ENCODE peak calls at places on chromosomes 1 and 21, in six cellular contexts. J is kidney epithelial cell, A is fibroblast of mammary gland, D is neural progenitor cell, S is brain microvascular endothelial cell, E is tibial nerve. L is an unnamed sample.

GRCh38 chr21:42878678-42878992 is 704 bp downstream of the WDR4 start:
- DNase-seq in E (no peak), D (no peak), J (no peak), A (no peak), S (peak), L (no peak)

GRCh38 chr1:150626150-150626549 is 3.3 kb downstream of the ENSA start:
- DNase-seq in J (no peak), E (no peak), S (no peak), A (no peak), D (no peak), L (no peak)

GRCh38 chr21:44737706-44738354 is 26.5 kb upstream of the TSPEAR start:
- DNase-seq in S (peak), E (no peak), A (peak), D (peak), J (no peak), L (no peak)

GRCh38 chr1:211591980-211592493 is 13.1 kb upstream of the SLC30A1 start:
- DNase-seq in E (no peak), A (peak), D (no peak), J (peak), S (peak), L (no peak)

GRCh38 chr1:202029171-202029665 is 18.8 kb downstream of the ELF3 start:
- DNase-seq in A (peak), D (no peak), J (no peak), S (peak), E (no peak), L (no peak)

GRCh38 chr1:209614151-209614420 is 30.6 kb downstream of the CAMK1G start:
- DNase-seq in A (no peak), S (no peak), D (no peak), E (no peak), J (no peak), L (no peak)

GRCh38 chr1:30146448-30146847 is 576.9 kb downstream of the MATN1 start:
- DNase-seq in S (no peak), J (no peak), A (no peak), E (no peak), D (no peak), L (no peak)

GRCh38 chr21:26840912-26841311 is 4.3 kb downstream of the ADAMTS1 start:
- DNase-seq in A (peak), S (peak), E (peak), D (no peak), J (no peak), L (no peak)

GRCh38 chr1:239977414-239977813 is 114.3 kb upstream of the FMN2 start:
- DNase-seq in D (no peak), J (no peak), S (no peak), E (no peak), A (no peak), L (no peak)

GRCh38 chr1:152029144-152029936 is 7.5 kb downstream of the S100A11 start:
- DNase-seq in D (no peak), A (peak), E (no peak), S (peak), J (no peak), L (no peak)

GRCh38 chr1:36555041-36555440 is 72.3 kb upstream of the CSF3R start:
- DNase-seq in D (no peak), A (no peak), E (no peak), S (no peak), J (no peak), L (no peak)

GRCh38 chr1:156600733-156601121 is 552 bp downstream of the GPATCH4 start:
- DNase-seq in D (peak), E (no peak), A (peak), J (no peak), S (no peak), L (no peak)

GRCh38 chr21:45156459-45156858 is 82.1 kb downstream of the ADARB1 start:
- DNase-seq in E (no peak), D (no peak), J (no peak), A (no peak), S (no peak), L (no peak)

GRCh38 chr1:30034105-30034626 is 689.2 kb downstream of the MATN1 start:
- DNase-seq in D (no peak), S (no peak), E (no peak), A (no peak), J (no peak), L (no peak)

GRCh38 chr1:70840260-70840953 is 207.2 kb downstream of the PTGER3 start:
- DNase-seq in E (no peak), J (no peak), S (no peak), D (no peak), A (no peak), L (no peak)

GRCh38 chr1:23585321-23586022 is 26.2 kb upstream of the ID3 start:
- DNase-seq in E (no peak), A (peak), S (peak), J (peak), D (no peak), L (no peak)

GRCh38 chr1:93798301-93798700 is 80.7 kb downstream of the DNTTIP2 start:
- DNase-seq in A (peak), E (no peak), S (peak), D (no peak), J (no peak), L (no peak)

GRCh38 chr1:111198836-111199235 is 1.6 kb downstream of the DENND2D start:
- DNase-seq in E (no peak), J (no peak), D (no peak), A (no peak), S (no peak), L (no peak)

GRCh38 chr1:5993553-5994510 is 1.6 kb upstream of the NPHP4 start:
- DNase-seq in E (no peak), A (no peak), S (no peak), J (no peak), D (no peak), L (no peak)

GRCh38 chr1:64892576-64893573 is 73.5 kb downstream of the JAK1 start:
- DNase-seq in S (no peak), E (no peak), A (peak), D (peak), J (no peak), L (no peak)

GRCh38 chr1:154772056-154772455 is 98.0 kb downstream of the KCNN3 start:
- DNase-seq in D (no peak), J (no peak), A (no peak), E (no peak), S (no peak), L (no peak)

GRCh38 chr1:3139871-3140837 is 71.2 kb downstream of the PRDM16 start:
- DNase-seq in S (no peak), D (no peak), A (no peak), J (no peak), E (no peak), L (no peak)

GRCh38 chr1:20343149-20343936 is 52.7 kb downstream of the VWA5B1 start:
- DNase-seq in D (peak), E (no peak), J (no peak), S (no peak), A (no peak), L (no peak)

GRCh38 chr1:6800728-6801127 is 15.5 kb downstream of the CAMTA1 start:
- DNase-seq in S (no peak), J (no peak), D (no peak), A (no peak), E (no peak), L (no peak)

GRCh38 chr21:28272272-28272992 is 720.2 kb downstream of the LTN1 start:
- DNase-seq in J (no peak), D (no peak), S (peak), E (no peak), A (peak), L (no peak)

GRCh38 chr1:119097380-119097779 is 43.1 kb downstream of the WARS2 start:
- DNase-seq in D (no peak), E (no peak), S (no peak), A (peak), J (no peak), L (no peak)

GRCh38 chr1:169759038-169759437 is 25.2 kb upstream of the SELE start:
- DNase-seq in J (no peak), S (no peak), E (no peak), D (no peak), A (no peak), L (no peak)

GRCh38 chr21:33762798-33763572 is 120.7 kb downstream of the ITSN1 start:
- DNase-seq in A (peak), D (no peak), E (no peak), S (no peak), J (peak), L (no peak)

GRCh38 chr21:28436286-28436932 is 556.3 kb downstream of the LTN1 start:
- DNase-seq in E (no peak), S (peak), D (no peak), A (peak), J (peak), L (no peak)

GRCh38 chr1:147892216-147892615 is 10.4 kb upstream of the GJA8 start:
- DNase-seq in A (no peak), J (no peak), D (peak), S (no peak), E (no peak), L (no peak)
- TF ChIP-seq CTCF in A (no peak), J (peak), D (no peak), S (peak), E (no peak), L (no peak)

GRCh38 chr1:51569284-51570062 is 47.4 kb upstream of the OSBPL9 start:
- DNase-seq in J (peak), E (no peak), S (peak), A (peak), D (no peak), L (no peak)
- TF ChIP-seq CTCF in J (peak), E (no peak), S (no peak), A (peak), D (no peak), L (no peak)

GRCh38 chr1:44012941-44013609 is 18.2 kb downstream of the SLC6A9 start:
- DNase-seq in E (no peak), J (no peak), S (no peak), A (no peak), D (peak), L (no peak)
- TF ChIP-seq CTCF in E (no peak), J (no peak), S (no peak), A (no peak), D (no peak), L (no peak)

GRCh38 chr1:164953095-164953494 is 394.1 kb downstream of the PBX1 start:
- DNase-seq in S (no peak), D (no peak), A (no peak), J (no peak), E (no peak), L (no peak)
- TF ChIP-seq CTCF in S (no peak), D (peak), A (no peak), J (peak), E (no peak), L (no peak)

DNA sequence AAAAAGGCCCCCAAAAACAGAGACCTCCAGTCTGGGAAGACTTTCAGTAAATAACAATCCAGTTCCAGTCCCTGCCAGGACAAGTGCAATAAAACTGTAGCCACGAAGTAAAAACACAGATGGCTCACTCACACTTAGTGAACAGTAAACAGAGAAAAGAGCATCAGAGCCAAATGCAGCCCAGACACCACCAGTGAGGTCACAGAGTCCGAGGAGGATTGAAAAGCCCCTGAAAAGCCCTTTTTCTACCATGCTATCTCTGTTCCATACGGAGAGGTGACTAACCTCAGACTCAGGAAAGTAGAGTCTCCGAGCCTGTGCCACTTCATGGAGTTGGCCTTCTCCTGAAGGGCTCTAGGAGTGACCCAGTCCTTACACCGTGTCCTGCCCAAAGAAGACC is 84.5 kb downstream of the COLGALT2 start:
- DNase-seq in E (no peak), D (no peak), J (no peak), A (no peak), S (no peak), L (no peak)
- TF ChIP-seq CTCF in E (no peak), D (no peak), J (no peak), A (no peak), S (no peak), L (no peak)

GRCh38 chr21:39715804-39716397 is 29.1 kb upstream of the IGSF5 start:
- DNase-seq in J (peak), S (peak), E (no peak), D (peak), A (peak), L (peak)

GRCh38 chr21:39713905-39714304 is 31.1 kb upstream of the IGSF5 start:
- DNase-seq in E (no peak), S (no peak), D (no peak), A (peak), J (no peak), L (no peak)

GRCh38 chr21:39710866-39711265 is 34.1 kb upstream of the IGSF5 start:
- DNase-seq in A (no peak), S (no peak), E (no peak), J (no peak), D (no peak), L (no peak)

GRCh38 chr21:39714331-39714730 is 30.7 kb upstream of the IGSF5 start:
- DNase-seq in E (no peak), D (no peak), S (no peak), A (no peak), J (no peak), L (no peak)

DNA sequence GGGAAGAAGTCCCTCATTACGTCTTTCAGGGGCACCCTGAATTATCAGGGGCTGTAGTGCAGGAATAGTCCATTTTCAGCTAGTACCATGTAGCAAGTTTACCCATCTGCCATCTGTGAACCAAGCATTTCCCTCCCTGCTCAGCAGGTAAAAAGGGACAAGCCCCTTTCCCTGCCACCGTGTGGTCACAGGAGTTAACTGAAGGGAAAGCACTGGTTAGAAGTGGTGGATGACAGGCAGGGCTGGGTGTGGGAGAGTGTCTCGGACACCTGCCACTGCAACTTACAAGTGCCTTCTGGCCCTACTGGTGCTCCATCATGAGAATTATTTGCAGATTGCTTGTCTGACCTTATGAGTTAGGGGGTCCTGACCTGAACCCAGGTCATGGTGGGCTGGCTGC is 32.0 kb upstream of the IGSF5 start:
- DNase-seq in A (no peak), S (no peak), E (no peak), J (no peak), D (peak), L (no peak)
- TF ChIP-seq CTCF in A (no peak), S (no peak), E (no peak), J (no peak), D (peak), L (no peak)

DNA sequence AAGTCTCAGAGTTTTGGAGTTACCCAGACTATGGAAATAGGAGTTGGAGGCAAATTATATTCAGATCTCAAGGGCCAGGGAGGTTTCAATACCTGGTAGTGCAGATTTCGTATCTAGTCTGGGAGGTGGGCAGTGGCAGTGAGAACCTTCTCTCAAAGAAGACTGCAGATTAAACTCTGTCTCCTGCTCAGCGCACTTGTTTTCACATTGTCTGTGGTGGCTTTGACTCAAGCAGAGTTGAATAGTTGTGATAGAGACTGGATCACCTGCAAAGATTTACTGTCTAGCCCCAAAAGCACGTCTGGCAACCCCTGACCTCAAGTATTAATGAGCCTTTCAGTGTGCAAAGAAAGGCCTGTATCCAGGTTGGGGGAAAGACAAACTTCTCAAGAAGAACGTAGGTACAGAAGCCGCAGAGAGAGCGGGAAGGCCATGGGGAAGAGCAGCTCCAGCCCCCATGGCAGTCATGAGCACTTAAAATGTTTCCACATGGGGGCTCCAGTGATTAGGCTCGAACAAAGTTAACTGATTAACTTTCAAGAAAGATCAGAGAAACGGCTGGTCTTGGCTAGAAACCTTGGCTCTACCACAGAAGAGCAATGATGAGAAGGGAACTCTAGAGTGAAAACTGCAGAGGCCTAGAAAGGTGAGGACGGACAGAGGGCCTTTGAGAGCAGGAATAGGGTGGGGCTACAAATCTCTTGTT is 15.3 kb downstream of the HENMT1 start:
- DNase-seq in D (no peak), A (no peak), J (no peak), E (no peak), S (no peak), L (no peak)
- TF ChIP-seq CTCF in D (no peak), A (no peak), J (no peak), E (no peak), S (no peak), L (no peak)

GRCh38 chr1:161864577-161864976 is 98.5 kb downstream of the ATF6 start:
- DNase-seq in S (peak), E (no peak), J (peak), D (no peak), A (peak), L (no peak)
- TF ChIP-seq CTCF in S (peak), E (peak), J (peak), D (peak), A (peak), L (no peak)

GRCh38 chr1:79353224-79353623 is 346.7 kb upstream of the ADGRL4 start:
- DNase-seq in A (peak), S (peak), J (no peak), E (no peak), D (peak), L (no peak)
- TF ChIP-seq CTCF in A (peak), S (peak), J (peak), E (no peak), D (peak), L (no peak)